ENCODE peak calls at places on chromosomes 12 and 14, in ten cellular contexts. G, I, C, E, L, J, O, H, K and U are unnamed samples.
A peak's percentile ranks its signal among the peaks of the same experiment; 100 is the strongest.

GRCh38 chr14:94483729-94484275 is 7.8 kb upstream of the SERPINA9 start:
- DNase-seq in G (no peak), I (no peak), C (no peak), E (no peak), L (no peak), J (no peak), O (no peak), H (no peak), K (no peak), U (no peak)

GRCh38 chr12:95740751-95741150 is 49.8 kb downstream of the NTN4 start:
- DNase-seq in G (no peak), I (no peak), C (no peak), E (no peak), L (peak; percentile 33), J (no peak), O (no peak), H (no peak), K (no peak), U (peak; percentile 5)

GRCh38 chr14:99101826-99102461 is 170.1 kb downstream of the BCL11B start:
- DNase-seq in G (no peak), I (no peak), C (no peak), E (no peak), L (no peak), J (no peak), O (no peak), H (no peak), K (no peak), U (no peak)

GRCh38 chr14:99234982-99235491 is 37.0 kb downstream of the BCL11B start:
- DNase-seq in G (peak; percentile 69), I (no peak), C (peak; percentile 24), E (no peak), L (no peak), J (no peak), O (no peak), H (no peak), K (no peak), U (no peak)

GRCh38 chr12:64383675-64384074 is 6.9 kb downstream of the C12orf56 start:
- DNase-seq in G (no peak), I (no peak), C (no peak), E (no peak), L (no peak), J (no peak), O (no peak), H (no peak), K (no peak), U (no peak)

GRCh38 chr12:94379479-94380113 is 80.1 kb downstream of the CEP83 start:
- DNase-seq in G (no peak), I (no peak), C (no peak), E (no peak), L (no peak), J (no peak), O (no peak), H (no peak), K (no peak), U (no peak)

GRCh38 chr12:94282675-94283074 is 134.3 kb downstream of the PLXNC1 start:
- DNase-seq in G (peak; percentile 35), I (no peak), C (no peak), E (peak; percentile 21), L (no peak), J (no peak), O (no peak), H (no peak), K (peak; percentile 9), U (no peak)

GRCh38 chr14:21103165-21103709 is 2.4 kb downstream of the TMEM253 start:
- DNase-seq in G (no peak), I (no peak), C (no peak), E (no peak), L (no peak), J (no peak), O (no peak), H (no peak), K (no peak), U (no peak)

GRCh38 chr14:37600880-37601741 is 5.7 kb downstream of the TTC6 start:
- DNase-seq in G (no peak), I (no peak), C (no peak), E (no peak), L (no peak), J (no peak), O (no peak), H (no peak), K (no peak), U (no peak)

GRCh38 chr14:90553921-90554336 is 157.1 kb downstream of the CALM1 start:
- DNase-seq in G (no peak), I (no peak), C (no peak), E (no peak), L (no peak), J (no peak), O (no peak), H (no peak), K (no peak), U (no peak)

GRCh38 chr12:12349711-12350665 is at the start of gene MANSC1:
- DNase-seq in G (peak; percentile 34), I (peak; percentile 67), C (peak; percentile 60), E (peak; percentile 22), L (peak; percentile 71), J (peak; percentile 52), O (peak; percentile 75), H (no peak), K (peak; percentile 43), U (no peak)

GRCh38 chr12:101490286-101490920 is 15.3 kb downstream of the SPIC start:
- DNase-seq in G (no peak), I (peak; percentile 18), C (no peak), E (no peak), L (peak; percentile 46), J (no peak), O (no peak), H (no peak), K (peak; percentile 21), U (peak; percentile 29)

GRCh38 chr12:31644536-31644935 is 15.0 kb upstream of the ETFBKMT start:
- DNase-seq in G (no peak), I (no peak), C (no peak), E (no peak), L (no peak), J (no peak), O (no peak), H (no peak), K (no peak), U (no peak)

GRCh38 chr12:57524814-57525614 is 2.4 kb downstream of the MBD6 start:
- DNase-seq in G (no peak), I (peak; percentile 57), C (no peak), E (no peak), L (no peak), J (no peak), O (peak; percentile 53), H (no peak), K (no peak), U (no peak)

GRCh38 chr12:57525615-57526383 is 3.2 kb downstream of the MBD6 start:
- DNase-seq in G (no peak), I (no peak), C (no peak), E (no peak), L (no peak), J (no peak), O (no peak), H (no peak), K (no peak), U (no peak)

GRCh38 chr12:57522019-57522886 is at the start of gene MBD6:
- DNase-seq in G (peak; percentile 88), I (peak; percentile 95), C (peak; percentile 98), E (peak; percentile 87), L (peak; percentile 96), J (peak; percentile 90), O (peak; percentile 97), H (peak; percentile 89), K (peak; percentile 96), U (peak; percentile 95)

GRCh38 chr12:57522887-57523705 is 472 bp downstream of the MBD6 start:
- DNase-seq in G (peak; percentile 53), I (peak; percentile 84), C (peak; percentile 72), E (no peak), L (peak; percentile 65), J (peak; percentile 41), O (peak; percentile 80), H (no peak), K (peak; percentile 72), U (no peak)

GRCh38 chr12:57523706-57524614 is 1.3 kb downstream of the MBD6 start:
- DNase-seq in G (no peak), I (no peak), C (no peak), E (no peak), L (no peak), J (no peak), O (no peak), H (no peak), K (no peak), U (no peak)
- H3K27ac ChIP-seq in G (peak overlapping the region; percentile 89), I (peak overlapping the region; percentile 96), C (peak overlapping the region; percentile 98), E (no peak overlapping the region), L (peak overlapping the region; percentile 95), J (peak overlapping the region; percentile 100), O (peak overlapping the region; percentile 100), H (peak overlapping the region; percentile 78), K (peak overlapping the region; percentile 98), U (peak overlapping the region; percentile 98)

GRCh38 chr12:122523846-122524718 is 2.7 kb downstream of the RSRC2 start:
- DNase-seq in G (no peak), I (no peak), C (no peak), E (no peak), L (no peak), J (no peak), O (no peak), H (no peak), K (peak; percentile 22), U (no peak)
- H3K27ac ChIP-seq in G (no peak overlapping the region), I (peak overlapping the region; percentile 54), C (no peak overlapping the region), E (no peak overlapping the region), L (no peak overlapping the region), J (peak overlapping the region; percentile 7), O (peak overlapping the region; percentile 98), H (no peak overlapping the region), K (no peak overlapping the region), U (no peak overlapping the region)

DNA sequence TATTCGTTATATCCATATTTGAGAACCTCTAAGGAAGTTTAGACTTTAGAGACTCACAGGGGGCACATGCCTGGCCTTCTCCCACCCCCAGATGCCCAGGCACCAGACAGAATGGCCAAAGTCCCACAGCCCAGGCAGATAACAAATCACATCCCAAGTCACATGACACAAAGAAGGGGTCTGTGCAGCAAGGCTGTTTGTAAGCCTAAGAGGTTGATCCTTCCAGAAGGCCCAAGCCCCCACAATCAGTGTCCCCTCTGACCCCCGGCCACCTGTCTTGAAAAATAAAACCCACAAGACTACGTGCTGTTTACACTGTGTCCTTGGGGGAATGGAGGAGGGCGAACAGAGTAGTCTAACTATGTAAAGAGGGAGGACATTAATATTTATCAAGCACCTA is 5.1 kb downstream of the CTDSP2 start:
- DNase-seq in G (no peak), I (no peak), C (no peak), E (no peak), L (no peak), J (no peak), O (no peak), H (no peak), K (no peak), U (no peak)
- H3K27ac ChIP-seq in G (peak overlapping the region; percentile 43), I (no peak overlapping the region), C (no peak overlapping the region), E (no peak overlapping the region), L (no peak overlapping the region), J (no peak overlapping the region), O (peak overlapping the region; percentile 100), H (no peak overlapping the region), K (peak overlapping the region; percentile 87), U (peak overlapping the region; percentile 40)

DNA sequence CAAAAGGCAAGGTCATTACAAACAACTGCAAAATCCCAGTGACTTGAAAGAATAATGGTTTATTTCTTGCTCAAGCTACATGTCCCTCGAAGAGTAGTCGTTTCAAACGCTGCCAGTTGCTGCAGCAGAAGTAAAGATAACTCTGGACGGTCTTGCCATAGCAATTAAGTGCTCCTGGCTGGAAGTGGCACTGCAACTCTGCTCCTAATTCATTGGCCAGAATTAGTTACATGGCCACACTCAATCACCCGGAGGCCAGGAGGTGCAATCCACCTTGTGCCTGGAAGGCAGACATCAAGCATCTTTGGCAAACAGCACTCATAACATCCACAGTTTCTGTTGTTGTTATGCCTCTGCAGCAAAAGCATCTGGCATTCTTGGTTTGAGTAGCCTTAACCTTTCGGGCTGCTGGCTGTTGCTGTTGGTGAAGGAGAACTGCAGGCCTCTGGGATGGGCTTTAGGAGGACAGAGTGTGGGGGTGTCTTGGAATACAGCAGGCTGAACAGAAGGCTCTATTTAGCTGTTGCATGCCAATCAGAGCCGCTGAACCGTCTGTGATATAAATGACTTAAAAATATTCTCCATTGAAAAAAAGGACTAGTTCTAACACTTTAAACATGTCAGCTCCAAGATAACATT is 123.6 kb upstream of the DYRK2 start:
- DNase-seq in G (no peak), I (no peak), C (no peak), E (no peak), L (no peak), J (no peak), O (no peak), H (no peak), K (no peak), U (no peak)
- H3K27ac ChIP-seq in G (no peak overlapping the region), I (no peak overlapping the region), C (no peak overlapping the region), E (no peak overlapping the region), L (no peak overlapping the region), J (no peak overlapping the region), O (no peak overlapping the region), H (no peak overlapping the region), K (peak overlapping the region; percentile 23), U (no peak overlapping the region)